ENCODE peak calls at places on chromosomes 5 and 9, in nine cellular contexts. J is GM12878, U is foreskin fibroblast, D is HL-60, K is A673, Y is A549, O is activated B cell treated with CpG ODN at 0.5 μM for 24 hours, Q is uterus, A is fibroblast of the aortic adventitia. N is an unnamed sample.

GRCh38 chr9:111914749-111915424 is 18.3 kb downstream of the UGCG start:
- DNase-seq in K (peak), J (no peak), A (peak), U (peak), D (no peak), Q (no peak), O (no peak), Y (no peak), N (no peak)

GRCh38 chr9:3028535-3028934 is 184.6 kb upstream of the PUM3 start:
- DNase-seq in J (no peak), U (no peak), O (no peak), K (peak), Q (no peak), A (no peak), D (no peak), Y (no peak), N (no peak)

GRCh38 chr9:112299514-112299913 is 33.9 kb downstream of the PTBP3 start:
- DNase-seq in J (no peak), U (peak), Q (no peak), A (peak), Y (peak), O (no peak), D (no peak), K (no peak), N (no peak)

GRCh38 chr9:82783045-82783444 is 279.9 kb downstream of the RASEF start:
- DNase-seq in U (no peak), Y (no peak), Q (no peak), K (no peak), J (no peak), A (no peak), D (no peak), O (no peak), N (no peak)

GRCh38 chr9:106708147-106708838 is 154.7 kb upstream of the ZNF462 start:
- DNase-seq in J (no peak), K (no peak), Q (peak), U (no peak), O (no peak), Y (no peak), D (no peak), A (no peak), N (no peak)

GRCh38 chr5:125558466-125558865 is 812.0 kb upstream of the ZNF608 start:
- DNase-seq in Y (no peak), U (peak), Q (no peak), A (peak), O (no peak), D (no peak), K (no peak), J (no peak), N (no peak)

GRCh38 chr9:22041792-22042191 is 32.7 kb upstream of the CDKN2B start:
- DNase-seq in J (no peak), O (no peak), K (no peak), Q (no peak), A (peak), U (peak), Y (no peak), D (no peak), N (no peak)

GRCh38 chr9:133709716-133710571 is 28.2 kb downstream of the SARDH start:
- DNase-seq in J (no peak), A (no peak), Y (no peak), Q (no peak), O (peak), U (no peak), D (no peak), K (no peak), N (peak)

GRCh38 chr5:36704131-36704530 is 97.7 kb downstream of the SLC1A3 start:
- DNase-seq in O (no peak), D (no peak), Y (no peak), K (no peak), Q (no peak), U (no peak), J (no peak), A (no peak), N (no peak)

GRCh38 chr5:57575839-57576238 is 93.2 kb upstream of the ACTBL2 start:
- DNase-seq in A (no peak), U (no peak), Y (no peak), D (no peak), J (no peak), O (no peak), Q (no peak), K (no peak), N (no peak)

GRCh38 chr9:122126340-122127333 is 32.9 kb downstream of the NDUFA8 start:
- DNase-seq in J (no peak), U (peak), Q (no peak), D (no peak), K (no peak), Y (no peak), A (peak), O (no peak), N (no peak)

GRCh38 chr9:97480749-97481148 is 20.7 kb upstream of the TMOD1 start:
- DNase-seq in K (no peak), O (no peak), U (peak), Q (no peak), J (no peak), A (no peak), Y (no peak), D (no peak), N (no peak)

GRCh38 chr5:166961938-166962337 is 1329.5 kb upstream of the WWC1 start:
- DNase-seq in A (no peak), Y (no peak), J (no peak), U (no peak), D (no peak), K (no peak), Q (no peak), O (no peak), N (no peak)

GRCh38 chr9:38250279-38251035 is 142.0 kb upstream of the ALDH1B1 start:
- DNase-seq in A (no peak), D (no peak), U (no peak), K (no peak), Y (no peak), J (no peak), Q (no peak), O (no peak), N (no peak)

GRCh38 chr9:38253200-38253599 is 139.3 kb upstream of the ALDH1B1 start:
- DNase-seq in J (no peak), Y (no peak), U (no peak), Q (no peak), A (no peak), K (no peak), O (no peak), D (no peak), N (no peak)

GRCh38 chr9:38251461-38251860 is 141.0 kb upstream of the ALDH1B1 start:
- DNase-seq in O (no peak), D (no peak), U (no peak), J (no peak), Q (no peak), K (no peak), A (no peak), Y (no peak), N (peak)

GRCh38 chr9:38249587-38250210 is 142.8 kb upstream of the ALDH1B1 start:
- DNase-seq in A (no peak), U (no peak), Q (no peak), J (no peak), O (no peak), Y (no peak), D (no peak), K (no peak), N (no peak)

DNA sequence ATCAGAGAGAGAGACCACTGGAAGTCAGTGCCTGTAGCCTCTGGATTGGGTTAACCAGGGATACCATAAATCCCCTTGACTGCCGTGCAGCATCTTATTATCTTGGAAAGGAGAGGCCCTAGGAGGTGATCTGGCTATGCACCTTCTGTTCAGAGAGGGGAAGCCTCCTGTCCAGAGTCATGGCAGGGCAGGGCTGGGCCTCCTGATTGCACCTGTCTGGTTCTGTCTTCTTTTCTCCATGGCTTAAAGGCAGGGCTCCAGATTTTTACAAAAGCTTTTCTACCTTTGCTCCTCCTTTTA is 141.5 kb upstream of the ALDH1B1 start:
- DNase-seq in O (no peak), J (no peak), A (no peak), Y (no peak), K (no peak), Q (no peak), U (no peak), D (no peak), N (no peak)
- TF ChIP-seq CTCF in O (no peak), J (no peak), A (no peak), Y (no peak), K (no peak), Q (no peak), U (no peak), D (no peak), N (no peak)

GRCh38 chr9:124011460-124012301 is at the start of gene LHX2:
- DNase-seq in Q (no peak), U (peak), Y (peak), K (peak), A (peak), D (peak), J (no peak), O (no peak), N (no peak)

GRCh38 chr9:124015091-124015660 is 3.6 kb downstream of the LHX2 start:
- DNase-seq in Q (no peak), O (no peak), Y (no peak), D (no peak), K (no peak), A (no peak), J (no peak), U (no peak), N (peak)

GRCh38 chr9:124014355-124015026 is 2.9 kb downstream of the LHX2 start:
- DNase-seq in O (no peak), Q (no peak), Y (no peak), D (no peak), J (no peak), K (no peak), A (no peak), U (no peak), N (peak)

GRCh38 chr9:124012368-124013262 is 1.0 kb downstream of the LHX2 start:
- DNase-seq in U (no peak), J (no peak), Q (no peak), K (no peak), A (no peak), Y (no peak), O (no peak), D (no peak), N (peak)

DNA sequence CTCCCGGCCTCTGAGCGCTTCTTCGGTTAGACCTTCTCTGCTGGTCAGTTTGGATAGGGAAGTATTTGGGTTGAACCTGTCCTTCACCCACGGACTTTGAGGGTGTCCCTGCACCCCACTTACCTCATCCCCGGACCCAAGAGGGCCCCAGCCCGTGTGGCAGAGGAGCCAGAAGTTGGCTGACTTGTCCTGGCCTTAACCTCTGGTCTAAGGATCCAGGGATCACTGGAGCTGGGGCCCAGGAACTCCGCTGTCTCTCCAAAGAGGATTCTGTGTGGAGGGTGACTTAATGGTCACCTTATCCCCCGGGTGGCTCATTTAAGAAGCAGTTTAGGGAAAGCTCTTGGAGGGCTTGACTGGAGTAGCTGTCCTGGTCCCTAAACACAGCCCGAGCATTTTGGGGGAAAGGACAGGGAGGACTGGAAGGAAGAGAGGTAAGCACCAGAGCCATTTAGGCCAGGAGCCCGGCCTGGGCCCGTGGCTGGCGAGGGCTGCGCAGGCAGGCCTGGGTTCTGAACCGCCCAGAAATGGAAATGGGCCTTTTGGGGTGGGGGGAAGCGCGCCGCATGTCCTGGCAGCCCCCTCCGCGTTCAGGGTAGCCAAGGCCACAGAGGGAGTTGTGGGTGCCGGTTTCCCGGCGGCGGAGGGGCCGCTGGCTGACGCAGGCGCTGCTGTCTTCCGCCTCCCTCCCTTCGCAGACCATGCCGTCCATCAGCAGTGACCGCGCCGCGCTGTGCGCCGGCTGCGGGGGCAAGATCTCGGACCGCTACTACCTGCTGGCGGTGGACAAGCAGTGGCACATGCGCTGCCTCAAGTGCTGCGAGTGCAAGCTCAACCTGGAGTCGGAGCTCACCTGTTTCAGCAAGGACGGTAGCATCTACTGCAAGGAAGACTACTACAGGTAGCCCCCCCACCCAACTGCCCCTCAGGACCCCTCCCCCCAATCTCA is 2.0 kb downstream of the LHX2 start:
- DNase-seq in U (no peak), O (no peak), D (no peak), K (no peak), Q (no peak), A (no peak), J (no peak), Y (no peak), N (no peak)
- TF ChIP-seq CTCF in U (no peak), O (no peak), D (no peak), K (no peak), Q (no peak), A (no peak), J (no peak), Y (no peak), N (no peak)

DNA sequence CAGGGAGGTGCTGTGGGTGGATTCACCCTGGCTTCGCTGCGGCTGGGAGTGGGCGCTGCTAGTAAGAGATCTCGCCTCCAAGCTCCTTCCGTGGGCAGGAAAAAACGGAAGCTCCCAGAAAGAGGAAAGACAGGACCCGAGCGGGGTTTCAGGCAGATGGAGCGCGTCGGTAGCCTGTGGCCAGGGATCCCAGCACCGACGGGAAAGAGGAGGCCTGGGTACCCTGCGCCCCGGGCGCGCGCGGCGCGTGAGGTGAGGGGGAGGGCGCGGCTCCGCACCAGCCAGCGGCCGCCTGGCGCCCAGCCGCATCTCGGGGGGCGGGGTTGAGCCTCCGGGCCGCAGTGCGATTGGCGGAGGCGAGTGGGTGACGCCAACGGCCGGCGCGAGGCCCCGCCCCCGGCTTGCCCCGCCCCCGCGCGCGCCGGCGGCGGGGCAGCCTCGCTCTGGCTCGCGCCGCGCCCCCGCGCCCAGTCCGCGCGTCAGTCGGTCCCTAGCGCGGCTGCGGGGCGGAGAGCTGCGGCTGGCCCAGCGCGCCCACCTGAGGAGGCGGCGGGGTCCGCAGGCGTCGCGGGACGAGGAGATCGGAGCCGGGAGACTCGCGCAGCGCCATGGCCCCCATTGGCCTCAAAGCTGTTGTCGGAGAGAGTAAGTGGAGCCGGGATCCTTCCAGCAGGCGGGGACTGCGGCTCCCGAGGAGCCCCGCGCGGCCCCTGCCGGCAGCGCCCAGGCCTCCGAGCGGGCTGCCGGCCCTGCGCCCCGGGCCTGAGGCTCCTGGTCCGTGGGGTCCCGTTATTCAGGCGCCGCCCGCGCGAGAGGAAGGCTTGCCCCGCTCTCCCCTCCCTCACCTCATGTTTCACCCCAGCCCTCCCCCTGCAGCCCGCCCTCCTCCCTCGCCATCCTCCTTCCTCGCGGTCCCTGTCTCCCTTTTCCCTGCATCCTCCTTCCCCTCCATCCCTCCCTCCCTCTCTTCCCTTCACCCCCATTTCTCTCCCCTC is at the start of gene STXBP1:
- DNase-seq in D (peak), Q (peak), U (peak), J (no peak), O (peak), A (peak), K (peak), Y (peak), N (peak)
- TF ChIP-seq CTCF in D (no peak), Q (peak), U (no peak), J (no peak), O (no peak), A (peak), K (no peak), Y (peak), N (no peak)

GRCh38 chr5:926416-927171 is 33.9 kb downstream of the TRIP13 start:
- DNase-seq in U (peak), K (peak), Q (peak), D (no peak), A (peak), J (no peak), Y (no peak), O (no peak), N (peak)
- TF ChIP-seq CTCF in U (peak), K (peak), Q (no peak), D (no peak), A (peak), J (peak), Y (no peak), O (no peak), N (no peak)